ENCODE peak calls at places on chromosomes 7 and 10, in four cellular contexts. G is activated T-cell treated with anti-CD3 and anti-CD28 coated beads for 1 hour, U is HT1080, Z is pulmonary artery endothelial cell. V is an unnamed sample.

GRCh38 chr7:157576415-157576814 is 239.6 kb downstream of the DNAJB6 start:
- DNase-seq in G (peak), U (no peak), Z (no peak), V (no peak)

GRCh38 chr10:29811751-29812427 is 177.1 kb upstream of the SVIL start:
- DNase-seq in G (no peak), U (peak), Z (no peak), V (peak)

GRCh38 chr10:101616415-101617101 is 28.4 kb downstream of the DPCD start:
- DNase-seq in G (no peak), U (no peak), Z (no peak), V (no peak)

GRCh38 chr10:75294031-75294437 is 58.3 kb upstream of the COMTD1 start:
- DNase-seq in G (no peak), U (no peak), Z (no peak), V (no peak)

GRCh38 chr7:131521651-131522163 is 34.7 kb downstream of the PODXL start:
- DNase-seq in G (no peak), U (no peak), Z (no peak), V (peak)

GRCh38 chr10:12925845-12926244 is 75.7 kb downstream of the CCDC3 start:
- DNase-seq in G (no peak), U (no peak), Z (no peak), V (no peak)

GRCh38 chr10:50561816-50562215 is 61.9 kb downstream of the SGMS1 start:
- DNase-seq in G (no peak), U (no peak), Z (no peak), V (peak)

GRCh38 chr10:92124524-92125168 is 166.2 kb downstream of the CPEB3 start:
- DNase-seq in G (no peak), U (peak), Z (peak), V (peak)

GRCh38 chr10:59361659-59362183 is 628 bp downstream of the FAM13C start:
- DNase-seq in G (no peak), U (peak), Z (no peak), V (peak)

GRCh38 chr7:73721237-73721848 is 1.9 kb upstream of the STX1A start:
- DNase-seq in G (no peak), U (no peak), Z (no peak), V (no peak)

GRCh38 chr7:139896288-139896687 is 67.2 kb downstream of the TBXAS1 start:
- DNase-seq in G (no peak), U (no peak), Z (no peak), V (no peak)

GRCh38 chr10:62815373-62816111 is 624 bp downstream of the EGR2 start:
- DNase-seq in G (peak), U (no peak), Z (no peak), V (peak)